ENCODE peak calls at places on chromosomes 12 and 14, in seven cellular contexts. N, T, E, O, A, G and H are unnamed samples.

GRCh38 chr12:127582074-127582473 is 684.9 kb upstream of the TMEM132C start:
- DNase-seq in N (no peak), T (no peak), E (no peak), A (peak; percentile 12), G (no peak), O (no peak), H (no peak)

GRCh38 chr14:76761849-76762616 is 765 bp downstream of the VASH1 start:
- DNase-seq in G (no peak), E (no peak), A (no peak), N (no peak), T (no peak), O (no peak), H (no peak)

GRCh38 chr14:104979758-104980591 is 1.8 kb upstream of the AHNAK2 start:
- DNase-seq in T (no peak), E (no peak), G (no peak), O (no peak), A (peak; percentile 42), N (no peak), H (no peak)

GRCh38 chr12:132065609-132066344 is 78.3 kb downstream of the DDX51 start:
- DNase-seq in G (no peak), N (no peak), E (no peak), T (no peak), O (no peak), A (no peak), H (no peak)

GRCh38 chr12:26271889-26272492 is 76.6 kb downstream of the SSPN start:
- DNase-seq in E (no peak), N (no peak), O (no peak), A (peak; percentile 97), G (no peak), T (no peak), H (no peak)

GRCh38 chr14:104820669-104821228 is 19.8 kb downstream of the ZBTB42 start:
- DNase-seq in T (no peak), A (peak; percentile 83), N (peak; percentile 81), E (no peak), G (no peak), O (no peak), H (no peak)

GRCh38 chr14:33120966-33121365 is 182.3 kb downstream of the NPAS3 start:
- DNase-seq in A (peak; percentile 16), T (no peak), E (no peak), O (peak; percentile 5), G (no peak), N (no peak), H (no peak)

GRCh38 chr12:45014396-45014795 is 36.5 kb downstream of the DBX2 start:
- DNase-seq in T (no peak), A (no peak), N (no peak), E (no peak), O (no peak), G (no peak), H (no peak)

GRCh38 chr14:38775986-38776385 is 327.0 kb downstream of the SEC23A start:
- DNase-seq in T (no peak), O (no peak), A (no peak), N (no peak), G (no peak), E (no peak), H (no peak)

GRCh38 chr14:32588448-32589320 is 259.6 kb downstream of the AKAP6 start:
- DNase-seq in T (no peak), G (peak; percentile 8), O (peak; percentile 49), E (peak; percentile 36), A (peak; percentile 82), N (peak; percentile 65), H (peak; percentile 34)

GRCh38 chr12:111430418-111431353 is 25.0 kb downstream of the SH2B3 start:
- DNase-seq in A (no peak), G (no peak), E (peak; percentile 69), T (no peak), N (no peak), O (peak; percentile 85), H (no peak)

GRCh38 chr12:79058342-79058741 is 193.8 kb downstream of the SYT1 start:
- DNase-seq in T (no peak), O (peak; percentile 4), N (no peak), E (no peak), G (no peak), A (peak; percentile 83), H (no peak)

GRCh38 chr12:6846316-6846869 is 4.7 kb downstream of the CDCA3 start:
- DNase-seq in G (no peak), N (no peak), A (no peak), T (no peak), O (no peak), E (no peak), H (no peak)

GRCh38 chr12:109291531-109292341 is 17.3 kb downstream of the FOXN4 start:
- DNase-seq in O (no peak), G (no peak), N (peak; percentile 96), T (peak; percentile 99), A (peak; percentile 12), E (no peak), H (no peak)

GRCh38 chr12:124667671-124668337 is 100.4 kb upstream of the NCOR2 start:
- DNase-seq in T (peak; percentile 57), E (no peak), N (no peak), G (no peak), A (no peak), O (no peak), H (no peak)

GRCh38 chr12:123801573-123802178 is 39.6 kb downstream of the DNAH10 start:
- DNase-seq in G (no peak), A (peak; percentile 61), T (no peak), N (no peak), O (peak; percentile 71), E (peak; percentile 38), H (peak; percentile 45)

GRCh38 chr14:90510208-90510607 is 113.4 kb downstream of the CALM1 start:
- DNase-seq in G (no peak), E (no peak), T (peak; percentile 12), N (no peak), A (no peak), O (no peak), H (no peak)

GRCh38 chr12:84913151-84913550 is 552 bp upstream of the SLC6A15 start:
- DNase-seq in A (peak; percentile 62), O (no peak), E (no peak), G (no peak), T (no peak), N (peak; percentile 48), H (no peak)

GRCh38 chr12:122858591-122859302 is 23.5 kb downstream of the HIP1R start:
- DNase-seq in E (no peak), N (no peak), T (no peak), O (no peak), A (no peak), G (no peak), H (no peak)

GRCh38 chr12:115794659-115795081 is 482.8 kb downstream of the MED13L start:
- DNase-seq in A (no peak), T (peak; percentile 64), N (no peak), E (no peak), O (peak; percentile 32), G (no peak), H (peak; percentile 0)

GRCh38 chr12:131388164-131388795 is 322.6 kb upstream of the SFSWAP start:
- DNase-seq in E (no peak), N (no peak), O (no peak), T (no peak), G (no peak), A (no peak), H (no peak)

GRCh38 chr12:131850856-131851559 is 22.8 kb downstream of the MMP17 start:
- DNase-seq in T (no peak), O (no peak), E (no peak), A (peak; percentile 46), N (peak; percentile 79), G (no peak), H (no peak)

GRCh38 chr14:63848890-63849289 is 3.9 kb upstream of the SYNE2 start:
- DNase-seq in N (no peak), O (no peak), G (no peak), A (no peak), E (no peak), T (no peak), H (no peak)

GRCh38 chr14:20986811-20987210 is 3.0 kb upstream of the METTL17 start:
- DNase-seq in E (no peak), O (peak; percentile 62), A (peak; percentile 98), T (no peak), G (peak; percentile 75), N (no peak), H (no peak)

GRCh38 chr14:74380172-74380571 is 31.9 kb downstream of the VRTN start:
- DNase-seq in E (no peak), O (no peak), T (no peak), G (no peak), A (no peak), N (no peak), H (no peak)

GRCh38 chr12:82144505-82144904 is 213.7 kb downstream of the CCDC59 start:
- DNase-seq in E (no peak), N (no peak), G (peak; percentile 15), A (no peak), O (peak; percentile 2), T (no peak), H (no peak)

GRCh38 chr12:47323802-47324201 is 244.0 kb upstream of the AMIGO2 start:
- DNase-seq in G (no peak), N (no peak), T (no peak), E (no peak), A (no peak), O (no peak), H (no peak)

GRCh38 chr12:34595749-34596733 is 573.7 kb downstream of the ALG10 start:
- DNase-seq in A (no peak), T (no peak), G (no peak), N (no peak), O (no peak), E (peak; percentile 1), H (no peak)

GRCh38 chr14:63478024-63478423 is 65.2 kb downstream of the PPP2R5E start:
- DNase-seq in O (peak; percentile 16), E (peak; percentile 70), A (no peak), N (no peak), T (no peak), G (no peak), H (no peak)

GRCh38 chr12:102965281-102966155 is 8.0 kb downstream of the ASCL1 start:
- DNase-seq in O (no peak), A (no peak), T (peak; percentile 74), G (no peak), E (peak; percentile 34), N (peak; percentile 48), H (no peak)

GRCh38 chr12:4969405-4969804 is 59.7 kb downstream of the KCNA1 start:
- DNase-seq in A (no peak), N (no peak), T (no peak), O (no peak), E (no peak), G (no peak), H (no peak)